ENCODE peak calls at places on chromosomes 16 and 17, in six cellular contexts. D, K, F, B, H and L are unnamed samples.

GRCh38 chr17:35892091-35892637 is 12.0 kb upstream of the CCL5 start:
- DNase-seq in B (no peak), K (no peak), D (no peak), F (peak), H (no peak), L (no peak)

GRCh38 chr16:86918637-86919036 is 340.3 kb downstream of the FOXL1 start:
- DNase-seq in F (no peak), D (no peak), B (no peak), K (no peak), H (no peak), L (no peak)

GRCh38 chr17:47063475-47063874 is 84.4 kb upstream of the RPRML start:
- DNase-seq in K (no peak), D (no peak), F (no peak), H (no peak), B (no peak), L (no peak)

GRCh38 chr17:7523033-7523432 is 25.8 kb upstream of the TNFSF12 start:
- DNase-seq in F (no peak), H (no peak), D (no peak), K (no peak), B (no peak), L (no peak)

GRCh38 chr16:84174396-84174795 is 12.5 kb downstream of the TAF1C start:
- DNase-seq in K (no peak), B (no peak), H (no peak), F (no peak), D (no peak), L (no peak)

GRCh38 chr17:44820631-44821196 is 9.4 kb downstream of the GJC1 start:
- DNase-seq in B (peak), F (no peak), K (peak), D (peak), H (no peak), L (no peak)

GRCh38 chr16:19884611-19885455 is at the start of gene GPRC5B:
- DNase-seq in D (peak), B (no peak), K (no peak), F (peak), H (peak), L (no peak)

GRCh38 chr17:32525116-32525515 is 38.3 kb downstream of the CDK5R1 start:
- DNase-seq in K (peak), H (no peak), D (no peak), F (no peak), B (peak), L (no peak)

GRCh38 chr16:30626230-30626629 is 16.0 kb upstream of the ZNF689 start:
- DNase-seq in K (no peak), H (no peak), F (no peak), D (no peak), B (no peak), L (no peak)

GRCh38 chr17:68033636-68034451 is 1.7 kb upstream of the KPNA2 start:
- DNase-seq in F (no peak), K (peak), B (peak), H (no peak), D (no peak), L (no peak)

GRCh38 chr17:16250635-16251034 is 33.6 kb downstream of the PIGL start:
- DNase-seq in K (no peak), H (no peak), D (no peak), B (peak), F (no peak), L (no peak)

GRCh38 chr17:17351901-17352781 is 49.0 kb downstream of the NT5M start:
- DNase-seq in H (no peak), F (no peak), B (no peak), D (no peak), K (no peak), L (no peak)

GRCh38 chr16:30985401-30986128 is 558 bp downstream of the HSD3B7 start:
- DNase-seq in H (peak), B (peak), K (no peak), F (no peak), D (peak), L (peak)

GRCh38 chr16:28935924-28936783 is 4.4 kb downstream of the CD19 start:
- DNase-seq in B (peak), F (peak), K (no peak), D (no peak), H (peak), L (peak)

GRCh38 chr16:85391175-85391707 is 221.9 kb upstream of the GSE1 start:
- DNase-seq in F (no peak), H (no peak), D (no peak), K (no peak), B (no peak), L (no peak)

GRCh38 chr16:17638134-17638533 is 167.4 kb upstream of the XYLT1 start:
- DNase-seq in F (no peak), D (no peak), B (no peak), K (no peak), H (no peak), L (no peak)

GRCh38 chr17:13750783-13751484 is 149.2 kb upstream of the HS3ST3A1 start:
- DNase-seq in F (no peak), B (peak), D (no peak), H (no peak), K (no peak), L (no peak)

GRCh38 chr17:33038740-33039139 is 47.1 kb downstream of the SPACA3 start:
- DNase-seq in B (peak), H (peak), K (no peak), D (no peak), F (no peak), L (no peak)